ENCODE peak calls at places on chromosomes 16 and 17, in nine cellular contexts. U, Y, L, A, J, C, E, B and V are unnamed samples.

GRCh38 chr16:77376358-77376757 is 58.5 kb downstream of the ADAMTS18 start:
- DNase-seq in E (no peak), B (no peak), C (no peak), J (no peak), Y (peak), L (no peak), U (no peak), A (no peak), V (no peak)

GRCh38 chr16:83978401-83978904 is 10.4 kb downstream of the NECAB2 start:
- DNase-seq in C (no peak), U (no peak), B (no peak), A (no peak), L (no peak), Y (no peak), J (no peak), E (no peak), V (no peak)

GRCh38 chr16:27441276-27441675 is 39.3 kb downstream of the IL21R start:
- DNase-seq in C (no peak), U (no peak), Y (no peak), L (no peak), J (peak), E (no peak), B (no peak), A (peak), V (no peak)

GRCh38 chr16:29192329-29193247 is 207.7 kb downstream of the LAT start:
- DNase-seq in J (no peak), L (no peak), A (peak), U (no peak), C (no peak), Y (no peak), B (no peak), E (no peak), V (no peak)

GRCh38 chr16:30114411-30114810 is 1.1 kb upstream of the GDPD3 start:
- DNase-seq in L (no peak), J (peak), E (no peak), C (no peak), A (no peak), U (no peak), B (no peak), Y (peak), V (no peak)

GRCh38 chr16:68083861-68084503 is 1.2 kb upstream of the NFATC3 start:
- DNase-seq in A (no peak), C (peak), L (peak), J (no peak), B (no peak), E (no peak), U (no peak), Y (peak), V (peak)

GRCh38 chr17:10652984-10653680 is 4.0 kb downstream of the MYH3 start:
- DNase-seq in C (peak), L (no peak), U (no peak), B (no peak), J (peak), A (no peak), Y (no peak), E (no peak), V (peak)

GRCh38 chr17:74218436-74218835 is 5.1 kb downstream of the TTYH2 start:
- DNase-seq in L (peak), J (no peak), U (no peak), E (no peak), Y (no peak), B (no peak), A (no peak), C (no peak), V (peak)

GRCh38 chr17:41919840-41920579 is 1.3 kb upstream of the ACLY start:
- DNase-seq in J (peak), A (no peak), C (peak), U (no peak), Y (peak), L (peak), E (no peak), B (no peak), V (peak)

GRCh38 chr16:383326-384020 is 1.7 kb upstream of the PGAP6 start:
- DNase-seq in A (no peak), U (peak), B (peak), E (no peak), L (no peak), Y (peak), J (peak), C (no peak), V (no peak)

GRCh38 chr17:55394357-55395021 is 27.1 kb downstream of the MMD start:
- DNase-seq in J (no peak), E (no peak), B (no peak), L (no peak), Y (peak), A (no peak), C (no peak), U (no peak), V (no peak)

GRCh38 chr17:71004413-71004812 is 835.1 kb downstream of the KCNJ2 start:
- DNase-seq in A (no peak), Y (no peak), U (no peak), E (no peak), J (no peak), L (peak), C (no peak), B (no peak), V (no peak)

GRCh38 chr17:57068707-57069106 is 16.3 kb upstream of the AKAP1 start:
- DNase-seq in A (no peak), Y (no peak), J (no peak), B (no peak), L (no peak), E (no peak), C (no peak), U (no peak), V (no peak)

GRCh38 chr16:4682616-4683254 is 10.6 kb upstream of the NUDT16L1 start:
- DNase-seq in B (no peak), U (peak), J (peak), A (no peak), E (no peak), L (no peak), Y (no peak), C (peak), V (no peak)

GRCh38 chr17:81165246-81166032 is at the start of gene PVALEF:
- DNase-seq in E (no peak), B (no peak), L (no peak), C (no peak), A (no peak), U (no peak), Y (no peak), J (no peak), V (no peak)

GRCh38 chr16:71572497-71573116 is 4.3 kb downstream of the TAT start:
- DNase-seq in C (no peak), E (no peak), L (no peak), J (peak), U (no peak), B (no peak), A (no peak), Y (no peak), V (no peak)

GRCh38 chr16:5460701-5461100 is 363.1 kb upstream of the EEF2KMT start:
- DNase-seq in C (no peak), J (no peak), E (no peak), B (no peak), A (no peak), L (no peak), U (no peak), Y (no peak), V (no peak)

GRCh38 chr17:50062323-50063243 is 6.7 kb downstream of the ITGA3 start:
- DNase-seq in J (peak), C (peak), A (peak), L (peak), Y (peak), B (peak), U (peak), E (no peak), V (peak)

GRCh38 chr16:57485091-57485915 is 990 bp downstream of the DOK4 start:
- DNase-seq in L (peak), Y (peak), E (no peak), B (no peak), J (no peak), C (no peak), A (no peak), U (peak), V (no peak)

GRCh38 chr17:60082946-60083471 is 4.3 kb upstream of the HEATR6 start:
- DNase-seq in L (no peak), J (no peak), B (no peak), E (no peak), U (no peak), C (no peak), A (no peak), Y (no peak), V (no peak)

GRCh38 chr17:58325289-58325726 is 3.3 kb downstream of the TSPOAP1 start:
- DNase-seq in C (no peak), A (no peak), L (no peak), U (no peak), Y (no peak), B (no peak), E (no peak), J (peak), V (no peak)
- H3K4me3 ChIP-seq in C (no peak), A (peak), L (peak), U (peak), Y (no peak), B (no peak), E (no peak), J (peak), V (no peak)

GRCh38 chr17:48163809-48164208 is 56.2 kb downstream of the SNX11 start:
- DNase-seq in L (no peak), U (no peak), E (no peak), J (no peak), A (no peak), Y (no peak), C (no peak), B (no peak), V (no peak)
- TF ChIP-seq CTCF in L (no peak), U (no peak), E (peak), J (no peak), A (no peak), Y (no peak), C (no peak), B (peak), V (peak)

GRCh38 chr17:8175795-8176196 is 384 bp downstream of the TMEM107 start:
- DNase-seq in B (no peak), E (no peak), L (no peak), Y (peak), A (no peak), U (no peak), J (no peak), C (no peak), V (peak)
- H3K4me3 ChIP-seq in B (peak), E (peak), L (peak), Y (peak), A (peak), U (peak), J (peak), C (peak), V (peak)

DNA sequence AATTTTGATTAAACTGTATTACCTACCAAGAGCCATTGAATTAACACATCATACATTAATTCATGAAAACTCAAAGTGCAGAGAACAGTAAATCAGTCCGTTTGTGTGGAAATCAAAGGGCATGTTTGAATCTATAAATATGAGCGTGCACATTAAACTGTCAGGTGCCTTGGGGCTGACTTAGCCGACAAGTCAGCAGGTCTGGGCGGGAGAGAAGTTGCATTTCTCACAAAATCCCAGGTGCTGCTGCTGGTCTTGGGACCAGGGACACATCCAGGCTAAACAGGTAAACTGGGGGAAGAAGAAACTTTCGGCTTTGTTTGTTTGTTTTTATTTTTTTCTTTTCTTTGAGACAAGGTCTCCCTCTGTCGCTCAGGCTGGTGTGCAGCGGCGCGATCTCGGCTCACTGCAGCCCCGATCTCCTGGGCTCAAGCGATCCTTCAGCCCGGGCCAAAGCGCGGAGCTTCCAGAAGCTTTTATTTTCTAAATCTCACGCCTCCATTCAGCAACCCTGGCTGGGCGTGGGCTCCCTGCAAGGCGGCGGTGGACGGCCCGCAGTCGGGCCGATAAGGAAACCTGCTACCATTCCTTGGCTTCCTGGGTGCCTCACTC is 213.9 kb downstream of the MRTFB start:
- DNase-seq in A (no peak), L (peak), C (no peak), J (peak), B (no peak), Y (no peak), E (peak), U (peak), V (peak)
- TF ChIP-seq CTCF in A (peak), L (peak), C (peak), J (no peak), B (peak), Y (no peak), E (peak), U (no peak), V (peak)